ENCODE peak calls at places on chromosomes 1 and 21, in eight cellular contexts. Q is T-helper 17 cell, X is EL, D is Calu3, V is NCI-H345, A is mesothelial cell of epicardium, R is NCI-H1105 treated with DMSO at 0.1 percent for 48 hours, T is RWPE1. F is an unnamed sample.
A peak's percentile ranks its signal among the peaks of the same experiment; 100 is the strongest.

GRCh38 chr1:245094954-245095353 is 59.8 kb upstream of the KIF26B start:
- DNase-seq in Q (no peak), X (no peak), D (no peak), V (no peak), A (no peak), R (no peak), T (no peak), F (no peak)

GRCh38 chr1:43587594-43587993 is 56.9 kb downstream of the PTPRF start:
- DNase-seq in Q (no peak), X (peak; percentile 69), D (no peak), V (no peak), A (no peak), R (no peak), T (peak; percentile 49), F (no peak)

GRCh38 chr1:212858461-212859265 is 588 bp downstream of the FLVCR1 start:
- DNase-seq in Q (no peak), X (peak; percentile 34), D (peak; percentile 35), V (peak; percentile 39), A (no peak), R (peak; percentile 48), T (peak; percentile 42), F (no peak)

GRCh38 chr1:189628857-189629256 is 848.8 kb downstream of the BRINP3 start:
- DNase-seq in Q (no peak), X (no peak), D (no peak), V (no peak), A (no peak), R (no peak), T (no peak), F (no peak)

GRCh38 chr1:53219711-53220110 is 723 bp downstream of the CZIB start:
- DNase-seq in Q (no peak), X (no peak), D (no peak), V (no peak), A (no peak), R (no peak), T (no peak), F (no peak)

GRCh38 chr1:234934611-234935033 is 194.0 kb downstream of the TOMM20 start:
- DNase-seq in Q (no peak), X (peak; percentile 61), D (no peak), V (no peak), A (no peak), R (no peak), T (no peak), F (no peak)

GRCh38 chr21:22120616-22121266 is 1122.5 kb downstream of the NCAM2 start:
- DNase-seq in Q (no peak), X (peak; percentile 2), D (no peak), V (no peak), A (no peak), R (no peak), T (no peak), F (no peak)

GRCh38 chr1:241624925-241625324 is 15.2 kb downstream of the CHML start:
- DNase-seq in Q (no peak), X (no peak), D (no peak), V (no peak), A (no peak), R (no peak), T (no peak), F (no peak)

GRCh38 chr1:157580179-157580827 is 17.6 kb downstream of the FCRL4 start:
- DNase-seq in Q (no peak), X (peak; percentile 49), D (peak; percentile 69), V (peak; percentile 49), A (no peak), R (peak; percentile 67), T (peak; percentile 61), F (no peak)

GRCh38 chr1:39396671-39397070 is 94.8 kb upstream of the BMP8A start:
- DNase-seq in Q (no peak), X (no peak), D (no peak), V (no peak), A (no peak), R (no peak), T (no peak), F (no peak)

GRCh38 chr1:178954937-178955336 is 70.8 kb upstream of the FAM20B start:
- DNase-seq in Q (no peak), X (no peak), D (no peak), V (no peak), A (no peak), R (no peak), T (no peak), F (no peak)

GRCh38 chr21:42524341-42525227 is 10.9 kb downstream of the SLC37A1 start:
- DNase-seq in Q (no peak), X (no peak), D (peak; percentile 43), V (peak; percentile 90), A (no peak), R (peak; percentile 87), T (no peak), F (no peak)

GRCh38 chr1:180098242-180098995 is 56.2 kb upstream of the QSOX1 start:
- DNase-seq in Q (no peak), X (peak; percentile 83), D (no peak), V (no peak), A (no peak), R (no peak), T (peak; percentile 7), F (no peak)

GRCh38 chr1:181846001-181846645 is 215.4 kb downstream of the ZNF648 start:
- DNase-seq in Q (no peak), X (no peak), D (no peak), V (no peak), A (no peak), R (no peak), T (no peak), F (no peak)

GRCh38 chr1:78274814-78275213 is 216.0 kb upstream of the PTGFR start:
- DNase-seq in Q (no peak), X (peak; percentile 81), D (no peak), V (no peak), A (no peak), R (no peak), T (no peak), F (no peak)

GRCh38 chr1:240967070-240967724 is 355.2 kb upstream of the GREM2 start:
- DNase-seq in Q (no peak), X (peak; percentile 21), D (no peak), V (no peak), A (no peak), R (no peak), T (peak; percentile 11), F (no peak)

GRCh38 chr1:240232548-240232947 is 140.9 kb downstream of the FMN2 start:
- DNase-seq in Q (no peak), X (peak; percentile 84), D (no peak), V (no peak), A (no peak), R (no peak), T (no peak), F (no peak)

GRCh38 chr1:58165073-58165472 is 381.5 kb downstream of the OMA1 start:
- DNase-seq in Q (no peak), X (no peak), D (no peak), V (no peak), A (no peak), R (no peak), T (no peak), F (no peak)

GRCh38 chr1:181608951-181609350 is 125.6 kb downstream of the CACNA1E start:
- DNase-seq in Q (no peak), X (no peak), D (no peak), V (no peak), A (no peak), R (no peak), T (no peak), F (no peak)

GRCh38 chr21:29318354-29318753 is 19.6 kb downstream of the BACH1 start:
- DNase-seq in Q (no peak), X (no peak), D (peak; percentile 13), V (peak; percentile 10), A (no peak), R (peak; percentile 38), T (no peak), F (no peak)

GRCh38 chr1:180586671-180587155 is 27.9 kb downstream of the OVAAL start:
- DNase-seq in Q (no peak), X (peak; percentile 81), D (peak; percentile 61), V (peak; percentile 94), A (no peak), R (peak; percentile 95), T (peak; percentile 74), F (no peak)

GRCh38 chr1:30274937-30275621 is 448.3 kb downstream of the MATN1 start:
- DNase-seq in Q (no peak), X (no peak), D (no peak), V (peak; percentile 51), A (no peak), R (no peak), T (no peak), F (no peak)